ENCODE peak calls at places on chromosomes 16 and 17, in six cellular contexts. One of them, this sample, is unnamed.

GRCh38 chr16:17529982-17530760 is 59.4 kb upstream of the XYLT1 start:
- DNase-seq in CD8-positive, alpha-beta memory T cell: peak
- DNase-seq in neural progenitor cell: no peak
- DNase-seq in astrocyte of the spinal cord: no peak
- DNase-seq in PC-3: no peak
- DNase-seq in right cardiac atrium: no peak
- DNase-seq in this sample: no peak

GRCh38 chr16:4389051-4389955 is 17.7 kb downstream of the VASN start:
- DNase-seq in CD8-positive, alpha-beta memory T cell: no peak
- DNase-seq in neural progenitor cell: no peak
- DNase-seq in astrocyte of the spinal cord: no peak
- DNase-seq in PC-3: no peak
- DNase-seq in right cardiac atrium: peak
- DNase-seq in this sample: peak

GRCh38 chr17:30380106-30380420 is 1.3 kb downstream of the CPD start:
- DNase-seq in CD8-positive, alpha-beta memory T cell: no peak
- DNase-seq in neural progenitor cell: peak
- DNase-seq in astrocyte of the spinal cord: peak
- DNase-seq in PC-3: peak
- DNase-seq in right cardiac atrium: no peak
- DNase-seq in this sample: no peak

GRCh38 chr17:18033442-18034099 is 5.4 kb downstream of the ATPAF2 start:
- DNase-seq in CD8-positive, alpha-beta memory T cell: peak
- DNase-seq in neural progenitor cell: peak
- DNase-seq in astrocyte of the spinal cord: peak
- DNase-seq in PC-3: peak
- DNase-seq in right cardiac atrium: no peak
- DNase-seq in this sample: no peak

GRCh38 chr17:16915752-16916556 is 56.0 kb downstream of the TNFRSF13B start:
- DNase-seq in CD8-positive, alpha-beta memory T cell: no peak
- DNase-seq in neural progenitor cell: peak
- DNase-seq in astrocyte of the spinal cord: no peak
- DNase-seq in PC-3: peak
- DNase-seq in right cardiac atrium: peak
- DNase-seq in this sample: no peak

GRCh38 chr16:88390760-88391496 is 8.2 kb downstream of the ZNF469 start:
- DNase-seq in CD8-positive, alpha-beta memory T cell: no peak
- DNase-seq in neural progenitor cell: no peak
- DNase-seq in astrocyte of the spinal cord: no peak
- DNase-seq in PC-3: no peak
- DNase-seq in right cardiac atrium: peak
- DNase-seq in this sample: no peak

GRCh38 chr17:9324864-9325263 is 250.8 kb downstream of the STX8 start:
- DNase-seq in CD8-positive, alpha-beta memory T cell: no peak
- DNase-seq in neural progenitor cell: no peak
- DNase-seq in astrocyte of the spinal cord: no peak
- DNase-seq in PC-3: no peak
- DNase-seq in right cardiac atrium: no peak
- DNase-seq in this sample: no peak

GRCh38 chr17:4870850-4871249 is 28.5 kb upstream of the C17orf107 start:
- DNase-seq in CD8-positive, alpha-beta memory T cell: no peak
- DNase-seq in neural progenitor cell: no peak
- DNase-seq in astrocyte of the spinal cord: no peak
- DNase-seq in PC-3: no peak
- DNase-seq in right cardiac atrium: no peak
- DNase-seq in this sample: no peak

GRCh38 chr17:45286286-45286685 is 24.4 kb upstream of the SPATA32 start:
- DNase-seq in CD8-positive, alpha-beta memory T cell: no peak
- DNase-seq in neural progenitor cell: no peak
- DNase-seq in astrocyte of the spinal cord: no peak
- DNase-seq in PC-3: no peak
- DNase-seq in right cardiac atrium: peak
- DNase-seq in this sample: no peak

GRCh38 chr17:77535435-77535834 is 394.7 kb downstream of the SEC14L1 start:
- DNase-seq in CD8-positive, alpha-beta memory T cell: no peak
- DNase-seq in neural progenitor cell: no peak
- DNase-seq in astrocyte of the spinal cord: no peak
- DNase-seq in PC-3: peak
- DNase-seq in right cardiac atrium: no peak
- DNase-seq in this sample: no peak

GRCh38 chr16:89710709-89711564 is 9.4 kb upstream of the SPATA2L start:
- DNase-seq in CD8-positive, alpha-beta memory T cell: no peak
- DNase-seq in neural progenitor cell: peak
- DNase-seq in astrocyte of the spinal cord: no peak
- DNase-seq in PC-3: no peak
- DNase-seq in right cardiac atrium: no peak
- DNase-seq in this sample: no peak

GRCh38 chr17:33520404-33521032 is 227.4 kb upstream of the ASIC2 start:
- DNase-seq in CD8-positive, alpha-beta memory T cell: no peak
- DNase-seq in neural progenitor cell: peak
- DNase-seq in astrocyte of the spinal cord: no peak
- DNase-seq in PC-3: peak
- DNase-seq in right cardiac atrium: peak
- DNase-seq in this sample: no peak

GRCh38 chr16:84652565-84652964 is 4.3 kb downstream of the KLHL36 start:
- DNase-seq in CD8-positive, alpha-beta memory T cell: no peak
- DNase-seq in neural progenitor cell: no peak
- DNase-seq in astrocyte of the spinal cord: no peak
- DNase-seq in PC-3: no peak
- DNase-seq in right cardiac atrium: no peak
- DNase-seq in this sample: no peak

GRCh38 chr16:14286381-14287230 is 215.5 kb downstream of the MRTFB start:
- DNase-seq in CD8-positive, alpha-beta memory T cell: no peak
- DNase-seq in neural progenitor cell: peak
- DNase-seq in astrocyte of the spinal cord: peak
- DNase-seq in PC-3: no peak
- DNase-seq in right cardiac atrium: peak
- DNase-seq in this sample: no peak

GRCh38 chr16:13291934-13292333 is 390.5 kb downstream of the SHISA9 start:
- DNase-seq in CD8-positive, alpha-beta memory T cell: no peak
- DNase-seq in neural progenitor cell: peak
- DNase-seq in astrocyte of the spinal cord: no peak
- DNase-seq in PC-3: no peak
- DNase-seq in right cardiac atrium: no peak
- DNase-seq in this sample: no peak

GRCh38 chr16:35795361-35796029 is 2336.1 kb downstream of the TP53TG3F start:
- DNase-seq in CD8-positive, alpha-beta memory T cell: no peak
- DNase-seq in neural progenitor cell: no peak
- DNase-seq in astrocyte of the spinal cord: no peak
- DNase-seq in PC-3: no peak
- DNase-seq in right cardiac atrium: peak
- DNase-seq in this sample: no peak

GRCh38 chr17:66338937-66339336 is 36.5 kb downstream of the PRKCA start:
- DNase-seq in CD8-positive, alpha-beta memory T cell: no peak
- DNase-seq in neural progenitor cell: no peak
- DNase-seq in astrocyte of the spinal cord: no peak
- DNase-seq in PC-3: no peak
- DNase-seq in right cardiac atrium: no peak
- DNase-seq in this sample: no peak

GRCh38 chr17:41013606-41014005 is 4.7 kb upstream of the KRTAP3-1 start:
- DNase-seq in CD8-positive, alpha-beta memory T cell: no peak
- DNase-seq in neural progenitor cell: no peak
- DNase-seq in astrocyte of the spinal cord: no peak
- DNase-seq in PC-3: no peak
- DNase-seq in right cardiac atrium: no peak
- DNase-seq in this sample: no peak

GRCh38 chr16:26627958-26628357 is 438.8 kb upstream of the C16orf82 start:
- DNase-seq in CD8-positive, alpha-beta memory T cell: no peak
- DNase-seq in neural progenitor cell: no peak
- DNase-seq in astrocyte of the spinal cord: no peak
- DNase-seq in PC-3: no peak
- DNase-seq in right cardiac atrium: no peak
- DNase-seq in this sample: no peak

GRCh38 chr16:4384497-4384896 is 12.8 kb downstream of the VASN start:
- DNase-seq in CD8-positive, alpha-beta memory T cell: no peak
- DNase-seq in neural progenitor cell: no peak
- DNase-seq in astrocyte of the spinal cord: no peak
- DNase-seq in PC-3: no peak
- DNase-seq in right cardiac atrium: peak
- DNase-seq in this sample: peak

GRCh38 chr17:76623271-76624146 is 20.0 kb downstream of the ST6GALNAC1 start:
- DNase-seq in CD8-positive, alpha-beta memory T cell: peak
- DNase-seq in neural progenitor cell: peak
- DNase-seq in astrocyte of the spinal cord: peak
- DNase-seq in PC-3: peak
- DNase-seq in right cardiac atrium: peak
- DNase-seq in this sample: peak

GRCh38 chr17:58631523-58632323 is 60.1 kb downstream of the TEX14 start:
- DNase-seq in CD8-positive, alpha-beta memory T cell: peak
- DNase-seq in neural progenitor cell: peak
- DNase-seq in astrocyte of the spinal cord: peak
- DNase-seq in PC-3: peak
- DNase-seq in right cardiac atrium: peak
- DNase-seq in this sample: peak
- H3K4me3 ChIP-seq in CD8-positive, alpha-beta memory T cell: peak
- H3K4me3 ChIP-seq in neural progenitor cell: peak
- H3K4me3 ChIP-seq in astrocyte of the spinal cord: peak
- H3K4me3 ChIP-seq in PC-3: peak
- H3K4me3 ChIP-seq in right cardiac atrium: peak
- H3K4me3 ChIP-seq in this sample: peak

GRCh38 chr16:46687486-46687885 is 1.5 kb downstream of the VPS35 start:
- DNase-seq in CD8-positive, alpha-beta memory T cell: no peak
- DNase-seq in neural progenitor cell: no peak
- DNase-seq in astrocyte of the spinal cord: no peak
- DNase-seq in PC-3: peak
- DNase-seq in right cardiac atrium: no peak
- DNase-seq in this sample: no peak
- H3K4me3 ChIP-seq in CD8-positive, alpha-beta memory T cell: peak
- H3K4me3 ChIP-seq in neural progenitor cell: peak
- H3K4me3 ChIP-seq in astrocyte of the spinal cord: peak
- H3K4me3 ChIP-seq in PC-3: peak
- H3K4me3 ChIP-seq in right cardiac atrium: peak
- H3K4me3 ChIP-seq in this sample: peak

GRCh38 chr16:87360862-87361610 is 22.5 kb downstream of the FBXO31 start:
- DNase-seq in CD8-positive, alpha-beta memory T cell: no peak
- DNase-seq in neural progenitor cell: peak
- DNase-seq in astrocyte of the spinal cord: no peak
- DNase-seq in PC-3: no peak
- DNase-seq in right cardiac atrium: no peak
- DNase-seq in this sample: no peak
- H3K4me3 ChIP-seq in CD8-positive, alpha-beta memory T cell: no peak
- H3K4me3 ChIP-seq in neural progenitor cell: no peak
- H3K4me3 ChIP-seq in astrocyte of the spinal cord: no peak
- H3K4me3 ChIP-seq in PC-3: no peak
- H3K4me3 ChIP-seq in right cardiac atrium: no peak
- H3K4me3 ChIP-seq in this sample: no peak

GRCh38 chr17:7553356-7553755 is 4.5 kb downstream of the TNFSF12 start:
- DNase-seq in CD8-positive, alpha-beta memory T cell: no peak
- DNase-seq in neural progenitor cell: no peak
- DNase-seq in astrocyte of the spinal cord: no peak
- DNase-seq in PC-3: no peak
- DNase-seq in right cardiac atrium: no peak
- DNase-seq in this sample: no peak
- H3K4me3 ChIP-seq in CD8-positive, alpha-beta memory T cell: peak
- H3K4me3 ChIP-seq in neural progenitor cell: no peak
- H3K4me3 ChIP-seq in astrocyte of the spinal cord: no peak
- H3K4me3 ChIP-seq in PC-3: no peak
- H3K4me3 ChIP-seq in right cardiac atrium: no peak
- H3K4me3 ChIP-seq in this sample: no peak

GRCh38 chr16:63617990-63618763 is 1503.7 kb downstream of the CDH11 start:
- DNase-seq in CD8-positive, alpha-beta memory T cell: no peak
- DNase-seq in neural progenitor cell: no peak
- DNase-seq in astrocyte of the spinal cord: no peak
- DNase-seq in PC-3: no peak
- DNase-seq in right cardiac atrium: peak
- DNase-seq in this sample: no peak
- H3K4me3 ChIP-seq in CD8-positive, alpha-beta memory T cell: no peak
- H3K4me3 ChIP-seq in neural progenitor cell: no peak
- H3K4me3 ChIP-seq in astrocyte of the spinal cord: no peak
- H3K4me3 ChIP-seq in PC-3: no peak
- H3K4me3 ChIP-seq in right cardiac atrium: peak
- H3K4me3 ChIP-seq in this sample: peak

GRCh38 chr16:67780847-67781547 is 25.4 kb downstream of the RANBP10 start:
- DNase-seq in CD8-positive, alpha-beta memory T cell: no peak
- DNase-seq in neural progenitor cell: no peak
- DNase-seq in astrocyte of the spinal cord: no peak
- DNase-seq in PC-3: no peak
- DNase-seq in right cardiac atrium: no peak
- DNase-seq in this sample: no peak
- H3K4me3 ChIP-seq in CD8-positive, alpha-beta memory T cell: no peak
- H3K4me3 ChIP-seq in neural progenitor cell: no peak
- H3K4me3 ChIP-seq in astrocyte of the spinal cord: no peak
- H3K4me3 ChIP-seq in PC-3: no peak
- H3K4me3 ChIP-seq in right cardiac atrium: no peak
- H3K4me3 ChIP-seq in this sample: no peak